ENCODE peak calls at places on chromosomes 2 and 18, in four cellular contexts. A is prostate gland, D is pancreas, N is brain microvascular endothelial cell. I is an unnamed sample.

GRCh38 chr2:143110759-143111428 is 18.3 kb upstream of the ARHGAP15 start:
- DNase-seq in D (no peak), N (peak), A (peak), I (peak)

GRCh38 chr2:7724336-7724735 is 807.1 kb downstream of the RNF144A start:
- DNase-seq in N (no peak), A (no peak), D (no peak), I (no peak)

GRCh38 chr2:12363569-12363968 is 353.2 kb upstream of the TRIB2 start:
- DNase-seq in D (no peak), N (no peak), A (no peak), I (no peak)

GRCh38 chr2:118658581-118659248 is 188.7 kb downstream of the EN1 start:
- DNase-seq in D (no peak), N (no peak), A (no peak), I (no peak)

GRCh38 chr2:39994151-39994550 is 215.1 kb upstream of the THUMPD2 start:
- DNase-seq in D (no peak), A (no peak), N (peak), I (peak)

GRCh38 chr2:68925298-68925885 is 27.3 kb downstream of the GKN2 start:
- DNase-seq in A (peak), N (peak), D (no peak), I (no peak)

GRCh38 chr2:68880213-68880612 is 9.0 kb upstream of the BMP10 start:
- DNase-seq in D (no peak), N (no peak), A (no peak), I (no peak)

GRCh38 chr2:53768233-53768542 is 584 bp downstream of the CHAC2 start:
- DNase-seq in D (no peak), N (peak), A (peak), I (no peak)

GRCh38 chr2:234425923-234426603 is 70.8 kb downstream of the ARL4C start:
- DNase-seq in D (no peak), A (no peak), N (no peak), I (no peak)

GRCh38 chr18:23178661-23179081 is 43.4 kb downstream of the CABLES1 start:
- DNase-seq in D (no peak), A (no peak), N (no peak), I (no peak)

GRCh38 chr2:73212448-73213176 is 1.4 kb upstream of the SMYD5 start:
- DNase-seq in D (peak), A (peak), N (peak), I (peak)

GRCh38 chr2:158973511-158973956 is 5.1 kb downstream of the TANC1 start:
- DNase-seq in A (no peak), N (peak), D (no peak), I (no peak)

GRCh38 chr2:57479994-57480393 is 566.6 kb upstream of the VRK2 start:
- DNase-seq in A (no peak), D (no peak), N (no peak), I (no peak)

GRCh38 chr2:40512246-40512645 is 60.4 kb upstream of the SLC8A1 start:
- DNase-seq in D (no peak), N (peak), A (no peak), I (no peak)

DNA sequence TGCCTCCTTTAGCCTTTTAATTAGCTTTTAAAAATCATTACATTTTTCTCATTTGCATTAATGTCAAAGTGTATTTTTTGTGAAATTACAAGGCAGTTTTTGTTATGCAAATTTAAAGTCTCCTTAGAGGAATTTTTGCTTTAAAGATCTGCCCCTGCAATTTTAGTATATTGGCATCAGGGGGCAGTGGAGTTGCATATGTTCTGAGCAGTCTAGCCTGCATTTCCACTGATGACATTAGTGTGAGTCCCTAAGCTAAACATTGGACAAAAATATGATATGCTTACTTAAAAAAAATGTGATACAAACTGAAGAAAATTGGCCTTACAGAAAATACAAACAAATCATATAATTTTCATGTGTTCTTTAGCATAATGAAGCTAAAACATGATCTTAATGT is 426.5 kb downstream of the SLC4A3 start:
- DNase-seq in A (no peak), D (no peak), N (no peak), I (no peak)
- TF ChIP-seq CTCF in A (no peak), D (no peak), N (peak), I (peak)

GRCh38 chr18:7789853-7790552 is 222.9 kb downstream of the PTPRM start:
- DNase-seq in N (no peak), D (no peak), A (no peak), I (peak)
- TF ChIP-seq CTCF in N (peak), D (no peak), A (peak), I (peak)

DNA sequence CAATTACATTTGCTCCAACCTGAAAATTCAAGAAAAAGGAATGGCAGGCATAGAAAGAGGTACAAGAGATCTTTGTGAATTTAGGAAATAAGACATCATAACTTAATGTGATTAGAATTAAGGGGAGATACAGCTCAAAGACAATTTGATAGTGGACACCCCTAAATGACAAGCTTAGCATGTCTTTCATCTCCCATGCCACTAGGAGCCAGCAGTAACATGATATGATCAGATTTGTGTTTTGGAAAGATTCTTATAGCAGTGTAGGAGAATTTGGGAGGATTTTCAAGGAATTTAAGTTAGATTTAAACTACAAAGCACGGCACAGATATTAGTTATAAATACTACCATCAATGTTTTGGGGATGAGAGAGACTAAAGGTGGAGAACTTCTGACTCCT is 340.8 kb downstream of the RDH14 start:
- DNase-seq in N (no peak), D (no peak), A (no peak), I (no peak)
- TF ChIP-seq CTCF in N (peak), D (no peak), A (no peak), I (peak)

DNA sequence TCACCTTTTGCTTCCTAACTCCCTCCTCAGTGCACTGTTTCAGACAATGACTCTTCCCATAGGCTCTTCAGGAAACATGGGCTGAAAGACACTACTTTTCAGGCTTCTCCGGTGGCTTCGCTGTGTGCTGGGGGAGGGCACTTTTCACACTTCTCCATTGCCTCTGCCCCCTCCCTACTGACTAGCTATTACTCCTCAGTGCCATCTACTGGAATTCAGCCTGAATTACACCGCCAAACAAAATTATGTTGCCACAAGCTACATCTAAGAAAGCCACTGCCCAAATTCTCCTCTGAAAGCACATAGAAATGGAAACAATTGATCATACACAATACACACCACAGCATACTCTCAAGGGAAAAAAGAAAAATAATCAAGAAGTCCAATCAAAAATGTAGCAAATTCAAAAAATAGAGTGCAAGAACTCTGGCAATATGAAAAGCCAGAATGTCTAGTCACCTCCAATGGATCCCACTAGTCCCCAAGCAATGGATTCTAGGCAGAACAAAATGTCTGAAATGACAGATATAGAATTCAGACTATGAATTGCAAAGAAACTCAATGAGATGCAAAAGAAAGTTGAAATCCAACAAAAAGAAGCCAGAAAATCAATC is 1139.4 kb upstream of the GYPC start:
- DNase-seq in D (no peak), N (peak), A (no peak), I (no peak)
- TF ChIP-seq CTCF in D (no peak), N (peak), A (no peak), I (peak)

DNA sequence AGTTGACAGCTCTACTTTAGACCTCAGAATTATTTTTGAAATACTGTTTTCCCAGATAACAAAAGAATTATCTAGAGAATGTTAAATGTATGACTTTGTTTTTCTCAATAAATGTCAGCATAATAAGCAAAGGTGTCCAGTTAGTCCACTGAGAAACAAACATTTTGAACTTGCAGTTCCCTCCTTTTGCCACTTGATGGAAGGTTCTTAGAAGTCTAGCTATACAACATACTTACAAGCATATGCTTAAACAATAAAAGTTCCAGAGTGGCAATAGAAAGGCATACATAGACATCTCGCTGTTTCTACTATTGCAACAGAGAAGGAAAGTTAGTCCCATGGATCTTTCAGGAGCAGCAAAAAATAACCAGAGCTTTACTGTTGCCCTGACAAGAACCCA is 11.8 kb downstream of the NDUFA10 start:
- DNase-seq in N (no peak), A (no peak), D (no peak), I (no peak)
- TF ChIP-seq CTCF in N (peak), A (no peak), D (no peak), I (peak)

GRCh38 chr2:18425186-18425585 is 135.3 kb downstream of the RDH14 start:
- DNase-seq in N (no peak), A (no peak), D (no peak), I (no peak)
- TF ChIP-seq CTCF in N (peak), A (no peak), D (no peak), I (no peak)

I was measured in AG09319.